ENCODE peak calls at places on chromosomes 6 and 20, in six cellular contexts. N is cardiac muscle cell; A is lung; M is choroid plexus epithelial cell; Z is effector memory CD4-positive, alpha-beta T cell; I is tibial artery. W is an unnamed sample.

GRCh38 chr6:80543598-80544181 is 437.2 kb downstream of the BCKDHB start:
- DNase-seq in I (no peak), N (no peak), A (no peak), M (peak), Z (no peak), W (peak)

GRCh38 chr6:38168699-38169098 is 349.2 kb downstream of the ZFAND3 start:
- DNase-seq in I (no peak), N (no peak), Z (no peak), M (no peak), A (no peak), W (no peak)

GRCh38 chr6:155271145-155271544 is 7.3 kb downstream of the CLDN20 start:
- DNase-seq in A (no peak), M (no peak), N (no peak), Z (no peak), I (no peak), W (no peak)

GRCh38 chr6:112827793-112828192 is 480.7 kb downstream of the RFPL4B start:
- DNase-seq in M (no peak), A (no peak), Z (no peak), N (no peak), I (peak), W (no peak)

GRCh38 chr6:116568111-116568510 is 3.2 kb upstream of the RWDD1 start:
- DNase-seq in I (no peak), Z (no peak), N (no peak), A (no peak), M (no peak), W (peak)

GRCh38 chr6:124536792-124537191 is 425.4 kb upstream of the RNF217 start:
- DNase-seq in I (no peak), M (peak), A (no peak), N (no peak), Z (no peak), W (no peak)

GRCh38 chr6:85390105-85390728 is 59.7 kb upstream of the NT5E start:
- DNase-seq in Z (no peak), A (no peak), I (no peak), M (no peak), N (no peak), W (peak)

GRCh38 chr20:25259358-25259757 is 11.5 kb downstream of the PYGB start:
- DNase-seq in Z (no peak), M (no peak), I (no peak), N (no peak), A (no peak), W (no peak)

GRCh38 chr6:27834384-27834783 is 77.8 kb downstream of the OR2B2 start:
- DNase-seq in A (no peak), Z (no peak), I (no peak), N (no peak), M (peak), W (no peak)

GRCh38 chr6:114040871-114041270 is 69.9 kb upstream of the HDAC2 start:
- DNase-seq in Z (no peak), N (no peak), A (no peak), M (peak), I (no peak), W (peak)

GRCh38 chr6:69894578-69895347 is 28.4 kb downstream of the COL19A1 start:
- DNase-seq in Z (no peak), I (no peak), M (peak), A (no peak), N (no peak), W (peak)

GRCh38 chr6:118171852-118172251 is 264.8 kb downstream of the SLC35F1 start:
- DNase-seq in A (no peak), Z (no peak), I (no peak), N (no peak), M (no peak), W (peak)

GRCh38 chr6:21846541-21847451 is 253.2 kb downstream of the SOX4 start:
- DNase-seq in A (no peak), Z (no peak), M (no peak), N (peak), I (no peak), W (no peak)

GRCh38 chr6:89120371-89120770 is 2.5 kb upstream of the SRSF12 start:
- DNase-seq in I (no peak), M (no peak), Z (no peak), A (no peak), N (no peak), W (peak)

GRCh38 chr6:136763716-136764521 is 28.4 kb downstream of the MAP3K5 start:
- DNase-seq in N (no peak), I (no peak), A (no peak), Z (no peak), M (no peak), W (no peak)

GRCh38 chr6:170098428-170099170 is 192.3 kb downstream of the DLL1 start:
- DNase-seq in A (no peak), N (no peak), M (no peak), Z (no peak), I (peak), W (no peak)

GRCh38 chr20:5670874-5671273 is 79.3 kb upstream of the SHLD1 start:
- DNase-seq in M (no peak), N (no peak), A (no peak), Z (no peak), I (no peak), W (no peak)

GRCh38 chr20:20446613-20447012 is 78.7 kb downstream of the INSM1 start:
- DNase-seq in A (no peak), I (no peak), M (no peak), N (no peak), Z (no peak), W (no peak)

GRCh38 chr20:57262244-57263126 is 4.0 kb downstream of the BMP7 start:
- DNase-seq in N (no peak), A (no peak), M (no peak), Z (no peak), I (no peak), W (no peak)

GRCh38 chr6:39128106-39128505 is 13.1 kb upstream of the SAYSD1 start:
- DNase-seq in A (no peak), M (peak), Z (no peak), I (peak), N (no peak), W (peak)

GRCh38 chr20:57993738-57994431 is 234.6 kb downstream of the ANKRD60 start:
- DNase-seq in A (no peak), N (no peak), Z (no peak), M (no peak), I (no peak), W (no peak)

GRCh38 chr20:8399963-8400362 is 267.9 kb downstream of the PLCB1 start:
- DNase-seq in A (no peak), N (no peak), Z (no peak), M (no peak), I (no peak), W (no peak)

GRCh38 chr20:32163951-32164350 is 43.6 kb downstream of the PLAGL2 start:
- DNase-seq in A (no peak), I (no peak), M (no peak), N (no peak), Z (no peak), W (no peak)

GRCh38 chr20:44215125-44215524 is 4.6 kb upstream of the OSER1 start:
- DNase-seq in Z (peak), I (peak), N (peak), M (peak), A (peak), W (peak)

GRCh38 chr20:52446421-52447231 is 255.0 kb upstream of the ZFP64 start:
- DNase-seq in N (no peak), A (no peak), M (peak), Z (no peak), I (no peak), W (no peak)

GRCh38 chr6:128368213-128369000 is 152.0 kb downstream of the PTPRK start:
- DNase-seq in I (no peak), Z (no peak), A (no peak), N (no peak), M (no peak), W (no peak)

GRCh38 chr20:1278323-1278660 is 12.2 kb downstream of the SNPH start:
- DNase-seq in Z (no peak), A (no peak), M (no peak), I (no peak), N (no peak), W (no peak)

GRCh38 chr6:144248003-144248402 is 37.1 kb upstream of the UTRN start:
- DNase-seq in A (no peak), I (no peak), M (no peak), Z (no peak), N (no peak), W (peak)

GRCh38 chr6:156830126-156830525 is 52.9 kb downstream of the ARID1B start:
- DNase-seq in N (no peak), I (no peak), Z (no peak), M (no peak), A (no peak), W (no peak)

GRCh38 chr6:17276766-17277165 is 4.4 kb upstream of the RBM24 start:
- DNase-seq in Z (no peak), N (no peak), M (no peak), I (no peak), A (no peak), W (no peak)

GRCh38 chr6:148591656-148592055 is 155.2 kb upstream of the UST start:
- DNase-seq in I (no peak), N (no peak), A (no peak), M (no peak), Z (no peak), W (peak)

GRCh38 chr6:148590881-148591280 is 155.9 kb upstream of the UST start:
- DNase-seq in I (no peak), M (no peak), Z (no peak), N (no peak), A (no peak), W (no peak)

GRCh38 chr6:148593813-148594170 is 153.0 kb upstream of the UST start:
- DNase-seq in M (no peak), N (no peak), I (no peak), A (no peak), Z (no peak), W (peak)

GRCh38 chr6:148595550-148595949 is 151.3 kb upstream of the UST start:
- DNase-seq in I (no peak), A (no peak), N (no peak), Z (no peak), M (no peak), W (no peak)

DNA sequence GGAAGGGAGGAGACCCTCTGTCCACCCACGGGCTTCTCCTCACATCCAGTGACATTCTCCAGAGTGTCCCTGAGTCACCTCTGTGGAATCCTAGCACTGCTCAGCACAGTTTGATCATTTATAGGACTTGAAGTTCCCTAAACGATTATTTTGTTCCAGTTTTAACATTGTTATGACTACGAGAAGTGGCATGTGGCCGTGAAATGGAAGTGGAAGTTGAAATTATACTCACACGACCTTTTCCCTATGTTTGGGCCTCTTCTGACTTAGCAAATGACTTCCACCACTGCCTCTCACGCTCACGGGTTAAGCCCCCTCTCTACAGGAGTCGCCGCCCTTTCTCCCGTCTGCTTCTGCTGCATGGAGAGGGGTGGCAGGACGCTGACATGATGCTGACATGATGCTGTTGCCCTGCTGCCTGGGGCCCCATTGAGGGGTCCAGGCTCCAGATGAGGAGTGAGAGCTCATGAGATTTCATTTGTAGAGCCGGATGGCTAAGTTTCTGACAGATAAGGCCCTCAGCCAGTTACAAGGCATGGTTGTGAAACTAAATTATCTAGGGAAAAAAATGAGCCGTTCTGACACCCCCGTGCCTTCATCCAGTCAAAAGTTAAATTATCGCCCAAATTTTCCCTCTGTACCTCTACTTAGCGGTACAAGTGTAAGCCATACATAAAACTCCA is 153.6 kb upstream of the UST start:
- DNase-seq in I (no peak), M (no peak), N (no peak), A (no peak), Z (no peak), W (peak)
- H3K4me3 ChIP-seq in I (no peak), M (no peak), N (no peak), A (no peak), Z (no peak), W (no peak)

GRCh38 chr6:129500958-129501381 is 209.0 kb downstream of the ARHGAP18 start:
- DNase-seq in Z (no peak), A (no peak), M (peak), N (no peak), I (no peak), W (peak)

GRCh38 chr6:129499871-129500219 is 210.1 kb downstream of the ARHGAP18 start:
- DNase-seq in I (no peak), A (no peak), N (no peak), Z (no peak), M (no peak), W (no peak)

GRCh38 chr6:129498950-129499870 is 210.8 kb downstream of the ARHGAP18 start:
- DNase-seq in I (peak), M (peak), Z (no peak), A (no peak), N (peak), W (peak)

GRCh38 chr6:129498556-129498940 is 211.4 kb downstream of the ARHGAP18 start:
- DNase-seq in Z (no peak), N (no peak), M (peak), I (no peak), A (no peak), W (peak)

DNA sequence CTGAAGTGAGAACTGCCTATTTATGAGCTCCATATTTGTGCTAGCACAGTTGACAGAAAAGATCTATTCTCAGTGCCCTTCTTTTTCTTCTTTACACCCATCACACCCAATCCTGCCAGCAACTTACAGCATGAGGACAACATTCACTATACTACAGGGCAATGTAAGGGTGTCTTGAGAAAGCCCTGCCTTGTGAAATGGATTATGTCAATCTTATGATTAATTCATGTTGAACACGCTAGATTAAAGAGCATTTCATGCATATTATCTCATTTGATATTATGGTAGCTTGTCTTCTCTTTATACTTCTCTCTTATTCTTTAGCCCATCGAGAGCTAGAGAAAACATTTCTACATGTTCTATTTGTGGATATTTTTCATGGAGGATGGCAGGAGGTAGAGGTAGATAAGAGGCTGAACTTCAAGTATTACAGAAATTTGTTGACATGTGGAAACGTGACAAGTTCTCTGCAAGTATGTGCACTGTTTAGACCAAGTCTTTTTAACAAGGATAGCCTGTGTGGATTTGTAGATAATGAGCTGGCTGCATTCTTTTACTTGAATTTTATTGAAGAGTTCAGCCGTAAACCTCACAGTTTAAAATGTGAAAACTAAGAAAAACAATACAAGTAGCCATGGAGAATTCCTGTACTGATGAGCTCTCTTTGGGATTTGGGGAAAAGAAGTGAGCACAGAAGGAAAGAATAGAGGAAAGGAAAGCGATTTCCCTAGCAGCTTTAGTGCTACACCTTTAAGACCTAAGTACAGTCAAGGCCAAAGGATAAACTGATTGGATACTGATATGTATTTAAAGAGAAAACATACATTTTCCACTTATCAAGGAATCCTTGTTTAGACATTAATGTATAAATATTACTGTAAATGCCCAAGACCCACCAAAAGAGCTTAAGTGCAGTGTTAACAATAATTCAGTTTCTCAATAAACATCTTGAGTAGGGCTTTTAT is 212.1 kb downstream of the ARHGAP18 start:
- DNase-seq in I (no peak), N (peak), Z (no peak), A (no peak), M (peak), W (no peak)
- H3K4me3 ChIP-seq in I (no peak), N (no peak), Z (no peak), A (no peak), M (no peak), W (no peak)

DNA sequence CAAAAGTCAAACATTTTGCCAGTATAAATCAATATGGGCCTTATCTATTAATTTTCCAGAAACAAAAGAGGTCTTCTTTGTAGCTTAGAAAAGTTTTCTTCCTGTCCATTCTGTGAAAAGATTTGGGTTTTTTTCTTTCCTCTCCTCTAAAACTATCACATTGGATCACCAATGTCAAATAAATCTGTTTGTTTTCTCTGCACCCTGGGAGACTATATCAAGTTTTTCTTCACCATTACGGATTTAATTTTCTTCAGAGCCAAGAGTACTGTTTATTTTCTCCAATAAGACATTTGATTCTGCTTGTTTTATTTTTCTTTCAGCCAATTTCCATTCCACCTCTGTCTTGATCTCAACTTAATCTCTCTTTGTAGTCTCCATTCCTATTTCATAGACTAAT is 1.9 kb upstream of the LZTS3 start:
- DNase-seq in M (no peak), Z (no peak), A (no peak), I (no peak), N (no peak), W (no peak)
- H3K4me3 ChIP-seq in M (peak), Z (no peak), A (no peak), I (peak), N (no peak), W (no peak)

DNA sequence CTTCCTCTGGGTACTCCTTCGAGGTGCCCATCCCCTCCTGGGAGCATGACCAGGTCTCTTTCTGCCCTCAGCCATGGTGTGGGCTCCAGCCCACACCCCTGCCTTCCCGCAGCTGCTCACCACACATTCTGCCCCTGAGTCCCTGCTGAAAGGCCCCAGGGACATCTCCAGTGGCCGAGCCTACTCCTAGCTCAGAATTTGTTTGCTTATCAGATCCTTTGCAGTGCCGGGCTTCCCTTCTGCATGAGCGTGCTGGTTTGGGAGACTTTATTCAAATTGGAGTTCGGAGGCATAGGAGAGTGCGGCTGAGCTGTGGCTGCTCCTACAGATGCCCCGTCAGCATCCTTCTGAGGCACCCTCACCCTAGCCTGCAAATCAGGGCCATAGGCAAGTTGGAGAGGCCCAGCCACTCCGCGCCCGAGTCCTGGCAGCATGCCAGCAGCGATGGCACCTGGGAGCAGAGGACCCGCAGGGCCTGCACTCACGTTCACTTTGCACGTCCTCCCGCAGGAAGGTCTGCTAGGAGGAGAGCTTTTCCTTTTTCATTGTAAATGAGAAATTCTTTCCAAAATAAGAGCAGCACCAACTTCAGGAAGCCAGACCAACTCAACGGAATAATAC is 327.3 kb downstream of the QKI start:
- DNase-seq in M (no peak), I (no peak), A (no peak), Z (no peak), N (no peak), W (no peak)
- H3K4me3 ChIP-seq in M (no peak), I (no peak), A (no peak), Z (no peak), N (no peak), W (no peak)

GRCh38 chr6:15793288-15793687 is 130.5 kb upstream of the DTNBP1 start:
- DNase-seq in Z (no peak), N (no peak), I (no peak), A (no peak), M (peak), W (peak)

GRCh38 chr6:15798856-15799255 is 136.0 kb upstream of the DTNBP1 start:
- DNase-seq in N (no peak), M (no peak), A (no peak), I (no peak), Z (no peak), W (no peak)

GRCh38 chr6:15796844-15797243 is 134.0 kb upstream of the DTNBP1 start:
- DNase-seq in M (no peak), N (no peak), Z (no peak), A (no peak), I (no peak), W (no peak)

GRCh38 chr6:15793826-15794225 is 131.0 kb upstream of the DTNBP1 start:
- DNase-seq in A (no peak), Z (no peak), M (no peak), I (no peak), N (no peak), W (no peak)

GRCh38 chr6:15796130-15796766 is 133.4 kb upstream of the DTNBP1 start:
- DNase-seq in M (peak), N (no peak), Z (no peak), I (no peak), A (no peak), W (no peak)
- H3K4me3 ChIP-seq in M (no peak), N (no peak), Z (no peak), I (no peak), A (no peak), W (no peak)